ENCODE peak calls at places on chromosomes 11 and 22, in eight cellular contexts. M, X, D, Y, V, C, I and B are unnamed samples.

GRCh38 chr11:46127150-46127638 is 5.9 kb upstream of the PHF21A start:
- DNase-seq in C (peak; percentile 87), I (no peak), M (peak; percentile 46), V (no peak), X (peak; percentile 57), D (no peak), Y (peak; percentile 45), B (no peak)

GRCh38 chr22:19955241-19956128 is 13.9 kb upstream of the TXNRD2 start:
- DNase-seq in Y (no peak), C (no peak), M (no peak), I (no peak), X (peak; percentile 43), V (no peak), D (no peak), B (no peak)

GRCh38 chr22:24325105-24325757 is 54.6 kb downstream of the SPECC1L start:
- DNase-seq in M (peak; percentile 73), C (peak; percentile 87), Y (peak; percentile 54), V (no peak), D (no peak), X (no peak), I (no peak), B (no peak)

GRCh38 chr11:60182546-60183330 is at the start of gene MS4A6A:
- DNase-seq in D (no peak), M (no peak), C (no peak), Y (no peak), V (no peak), X (no peak), I (no peak), B (no peak)

GRCh38 chr11:46588915-46589314 is 4.9 kb downstream of the AMBRA1 start:
- DNase-seq in Y (no peak), M (no peak), V (no peak), X (no peak), I (no peak), C (no peak), D (no peak), B (no peak)

GRCh38 chr22:43008509-43008908 is 6.4 kb downstream of the PACSIN2 start:
- DNase-seq in V (peak; percentile 77), X (peak; percentile 52), Y (no peak), D (no peak), C (no peak), M (no peak), I (no peak), B (no peak)

GRCh38 chr11:44628730-44629361 is 63.4 kb downstream of the CD82 start:
- DNase-seq in V (peak; percentile 55), X (no peak), D (no peak), M (no peak), Y (no peak), I (peak; percentile 64), C (no peak), B (no peak)

GRCh38 chr11:84719935-84720577 is 907.1 kb downstream of the DLG2 start:
- DNase-seq in V (no peak), D (no peak), I (no peak), X (peak; percentile 44), M (no peak), Y (peak; percentile 67), C (no peak), B (no peak)

GRCh38 chr22:25545117-25545516 is 19.4 kb upstream of the GRK3 start:
- DNase-seq in V (no peak), C (no peak), M (no peak), Y (no peak), D (no peak), I (no peak), X (no peak), B (no peak)

GRCh38 chr22:35072939-35073338 is 7.0 kb downstream of the ISX start:
- DNase-seq in M (no peak), I (no peak), D (no peak), C (no peak), Y (no peak), X (no peak), V (no peak), B (no peak)

GRCh38 chr22:50530857-50531545 is 1.2 kb upstream of the TYMP start:
- DNase-seq in Y (peak; percentile 91), X (peak; percentile 95), D (peak; percentile 64), C (peak; percentile 95), I (no peak), M (peak; percentile 60), V (peak; percentile 92), B (no peak)

GRCh38 chr22:50304528-50305392 is 2.7 kb downstream of the PLXNB2 start:
- DNase-seq in I (no peak), D (no peak), Y (no peak), X (peak; percentile 87), C (no peak), V (no peak), M (no peak), B (no peak)

GRCh38 chr11:114912826-114913225 is 234.5 kb downstream of the NXPE2 start:
- DNase-seq in M (no peak), V (no peak), C (no peak), X (no peak), D (no peak), I (no peak), Y (no peak), B (no peak)

GRCh38 chr11:13868710-13869403 is 93.7 kb upstream of the SPON1 start:
- DNase-seq in Y (no peak), X (no peak), V (no peak), D (no peak), M (no peak), C (no peak), I (no peak), B (no peak)

GRCh38 chr22:43474161-43475101 is 62.6 kb downstream of the MPPED1 start:
- DNase-seq in I (no peak), C (no peak), X (no peak), Y (no peak), V (no peak), M (no peak), D (no peak), B (no peak)

GRCh38 chr11:45275823-45276222 is 10.3 kb downstream of the SYT13 start:
- DNase-seq in D (no peak), Y (no peak), C (no peak), M (no peak), X (no peak), I (no peak), V (no peak), B (no peak)

GRCh38 chr11:117871784-117872183 is 4.7 kb downstream of the FXYD6 start:
- DNase-seq in M (no peak), C (no peak), Y (no peak), X (no peak), V (no peak), D (no peak), I (no peak), B (no peak)

GRCh38 chr11:1327064-1327460 is 17.6 kb upstream of the TOLLIP start:
- DNase-seq in X (no peak), Y (no peak), D (no peak), C (no peak), V (no peak), M (no peak), I (no peak), B (no peak)

GRCh38 chr11:1326435-1327063 is 17.1 kb upstream of the TOLLIP start:
- DNase-seq in X (no peak), C (no peak), I (no peak), V (no peak), M (no peak), D (no peak), Y (no peak), B (no peak)

DNA sequence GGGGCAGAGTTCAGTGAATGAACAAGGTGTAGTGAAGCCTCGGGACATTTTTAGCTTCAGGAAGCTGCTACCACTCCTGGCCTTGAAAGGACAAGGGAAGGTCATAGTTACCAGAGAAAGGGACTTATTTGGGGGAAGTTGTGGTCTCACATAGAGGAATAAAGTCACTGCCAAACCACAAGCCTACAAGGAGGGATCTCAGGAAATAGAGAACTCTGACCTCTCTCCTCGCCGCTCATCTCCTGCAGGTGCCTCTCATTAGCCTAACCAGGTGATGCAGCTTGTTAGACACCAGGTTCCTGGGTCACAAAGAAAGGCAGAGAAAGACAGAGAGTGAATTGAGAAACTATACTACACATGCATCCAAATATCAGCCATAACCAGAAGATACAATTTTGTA is 14.3 kb upstream of the TOLLIP start:
- DNase-seq in Y (no peak), D (no peak), V (no peak), M (no peak), I (no peak), C (no peak), X (no peak), B (no peak)
- H3K27ac ChIP-seq in Y (no peak overlapping the region), D (no peak overlapping the region), V (no peak overlapping the region), M (no peak overlapping the region), I (no peak overlapping the region), C (no peak overlapping the region), X (no peak overlapping the region), B (no peak overlapping the region)

GRCh38 chr11:910589-911030 is at the start of gene CHID1:
- DNase-seq in D (no peak), I (peak; percentile 88), Y (peak; percentile 94), V (peak; percentile 82), M (peak; percentile 45), C (peak; percentile 96), X (peak; percentile 91), B (no peak)
- H3K27ac ChIP-seq in D (peak within 1 kb of the TSS; percentile 93), I (peak within 1 kb of the TSS; percentile 93), Y (peak within 1 kb of the TSS; percentile 80), V (peak within 1 kb of the TSS; percentile 95), M (peak within 1 kb of the TSS; percentile 86), C (no peak within 1 kb of the TSS), X (no peak within 1 kb of the TSS), B (peak within 1 kb of the TSS; percentile 76)

GRCh38 chr11:108912587-108912986 is 247.7 kb downstream of the DDX10 start:
- DNase-seq in I (no peak), V (no peak), D (no peak), C (no peak), M (peak; percentile 74), X (no peak), Y (no peak), B (no peak)

GRCh38 chr11:108902027-108902469 is 237.2 kb downstream of the DDX10 start:
- DNase-seq in V (no peak), C (no peak), Y (no peak), M (no peak), X (no peak), D (no peak), I (no peak), B (no peak)

GRCh38 chr11:108906329-108906728 is 241.5 kb downstream of the DDX10 start:
- DNase-seq in D (no peak), X (no peak), M (peak; percentile 65), V (no peak), C (no peak), I (no peak), Y (no peak), B (no peak)

GRCh38 chr11:108901359-108901758 is 236.5 kb downstream of the DDX10 start:
- DNase-seq in M (no peak), D (no peak), C (no peak), Y (no peak), X (no peak), V (no peak), I (no peak), B (no peak)

GRCh38 chr11:108906826-108907225 is 242.0 kb downstream of the DDX10 start:
- DNase-seq in V (no peak), X (no peak), Y (no peak), C (no peak), D (no peak), I (no peak), M (no peak), B (no peak)
- H3K27ac ChIP-seq in V (no peak overlapping the region), X (no peak overlapping the region), Y (no peak overlapping the region), C (no peak overlapping the region), D (no peak overlapping the region), I (no peak overlapping the region), M (peak overlapping the region; percentile 45), B (no peak overlapping the region)

DNA sequence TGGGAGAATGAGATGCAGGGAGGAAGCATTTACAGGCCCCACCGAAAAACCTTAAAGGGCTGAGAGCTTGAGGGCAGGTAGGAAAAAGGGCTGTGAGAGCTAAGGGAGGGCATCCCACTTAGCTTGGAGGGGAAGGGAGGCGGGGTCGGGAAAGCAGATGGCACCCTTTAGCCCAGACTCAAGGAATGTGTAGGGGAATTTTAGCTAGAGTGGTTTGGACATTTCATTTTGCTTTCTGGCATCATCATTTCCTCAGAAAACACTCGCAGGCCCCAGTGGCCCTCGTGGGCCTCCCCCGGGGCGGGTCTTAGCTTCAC is 846 bp upstream of the STIM1 start:
- DNase-seq in I (no peak), Y (peak; percentile 68), M (no peak), V (no peak), D (no peak), C (no peak), X (no peak), B (no peak)
- H3K27ac ChIP-seq in I (peak overlapping the region; percentile 98), Y (no peak overlapping the region), M (no peak overlapping the region), V (peak overlapping the region; percentile 97), D (peak overlapping the region; percentile 99), C (peak overlapping the region; percentile 77), X (no peak overlapping the region), B (peak overlapping the region; percentile 94)